ENCODE peak calls at places on chromosomes 12 and 14, in nine cellular contexts. I is astrocyte; E is cardiac muscle cell; G is stromal cell of bone marrow; C is tibial artery; S is HuH-7.5; V is activated CD4-positive, alpha-beta T cell treated with anti-CD3 and anti-CD28 coated beads, Interleukin-2, amount 10 ng/mL, durations not matched to agents 7 days and 5 days; H is astrocyte of the spinal cord; J is progenitor cell of endocrine pancreas. O is an unnamed sample.

GRCh38 chr12:108627134-108627920 is 6.4 kb downstream of the SELPLG start:
- DNase-seq in G (no peak), V (no peak), I (no peak), C (no peak), H (no peak), J (no peak), E (no peak), S (no peak), O (no peak)

GRCh38 chr14:88518592-88519512 is 36.0 kb downstream of the PTPN21 start:
- DNase-seq in V (no peak), J (no peak), E (peak), S (no peak), G (peak), I (peak), H (peak), C (no peak), O (peak)

GRCh38 chr14:56949828-56950227 is 139.5 kb upstream of the OTX2 start:
- DNase-seq in G (no peak), H (no peak), S (no peak), J (no peak), V (no peak), I (peak), C (no peak), E (no peak), O (no peak)

GRCh38 chr14:95396221-95396620 is 76.5 kb upstream of the CLMN start:
- DNase-seq in J (no peak), V (no peak), E (no peak), H (no peak), C (no peak), G (no peak), S (no peak), I (no peak), O (no peak)

GRCh38 chr12:110436231-110436630 is 13.9 kb downstream of the ARPC3 start:
- DNase-seq in S (no peak), J (no peak), C (no peak), G (peak), I (peak), E (peak), H (no peak), V (no peak), O (no peak)

GRCh38 chr14:37082431-37082830 is 90.0 kb downstream of the SLC25A21 start:
- DNase-seq in I (no peak), H (no peak), J (no peak), C (no peak), V (no peak), S (no peak), E (no peak), G (no peak), O (no peak)

GRCh38 chr12:110917467-110917866 is 2.9 kb downstream of the MYL2 start:
- DNase-seq in C (no peak), E (peak), G (no peak), J (no peak), S (no peak), V (no peak), H (peak), I (peak), O (no peak)

GRCh38 chr14:26276757-26277156 is 321.1 kb downstream of the NOVA1 start:
- DNase-seq in J (no peak), S (no peak), C (no peak), V (no peak), I (no peak), G (no peak), H (no peak), E (no peak), O (no peak)

GRCh38 chr12:46267618-46268348 is 1.1 kb downstream of the SLC38A1 start:
- DNase-seq in I (peak), H (peak), J (no peak), E (peak), C (no peak), G (no peak), V (peak), S (no peak), O (no peak)

GRCh38 chr12:13347241-13348043 is 150.9 kb downstream of the EMP1 start:
- DNase-seq in C (no peak), E (peak), J (no peak), V (no peak), I (peak), S (no peak), G (peak), H (peak), O (peak)

GRCh38 chr12:116498471-116498870 is 60.7 kb upstream of the MAP1LC3B2 start:
- DNase-seq in I (no peak), H (no peak), C (no peak), E (peak), V (no peak), S (no peak), J (no peak), G (no peak), O (peak)